ENCODE peak calls at places on chromosomes 11 and 22, in six cellular contexts. One of them, this sample, is unnamed.

GRCh38 chr11:111730871-111731591 is 35.2 kb downstream of the PPP2R1B start:
- DNase-seq in fibroblast of the conjunctiva: no peak
- DNase-seq in GM23248: peak
- DNase-seq in colonic mucosa: peak
- DNase-seq in naive thymus-derived CD8-positive, alpha-beta T cell: no peak
- DNase-seq in lung microvascular endothelial cell: no peak
- DNase-seq in this sample: no peak

GRCh38 chr22:30705710-30706651 is 11.3 kb downstream of the OSBP2 start:
- DNase-seq in naive thymus-derived CD8-positive, alpha-beta T cell: no peak
- DNase-seq in lung microvascular endothelial cell: no peak
- DNase-seq in fibroblast of the conjunctiva: peak
- DNase-seq in colonic mucosa: no peak
- DNase-seq in GM23248: peak
- DNase-seq in this sample: no peak

GRCh38 chr11:12280838-12281565 is 96.4 kb upstream of the PARVA start:
- DNase-seq in colonic mucosa: peak
- DNase-seq in fibroblast of the conjunctiva: no peak
- DNase-seq in naive thymus-derived CD8-positive, alpha-beta T cell: no peak
- DNase-seq in lung microvascular endothelial cell: no peak
- DNase-seq in GM23248: peak
- DNase-seq in this sample: no peak

GRCh38 chr11:44565746-44566558 is 489 bp downstream of the CD82 start:
- DNase-seq in fibroblast of the conjunctiva: no peak
- DNase-seq in GM23248: no peak
- DNase-seq in colonic mucosa: no peak
- DNase-seq in lung microvascular endothelial cell: no peak
- DNase-seq in naive thymus-derived CD8-positive, alpha-beta T cell: no peak
- DNase-seq in this sample: no peak

GRCh38 chr11:86551286-86551685 is 121.1 kb downstream of the ME3 start:
- DNase-seq in colonic mucosa: no peak
- DNase-seq in GM23248: peak
- DNase-seq in lung microvascular endothelial cell: peak
- DNase-seq in fibroblast of the conjunctiva: peak
- DNase-seq in naive thymus-derived CD8-positive, alpha-beta T cell: no peak
- DNase-seq in this sample: peak

GRCh38 chr11:62830904-62831519 is 839 bp downstream of the STX5 start:
- DNase-seq in lung microvascular endothelial cell: no peak
- DNase-seq in colonic mucosa: no peak
- DNase-seq in naive thymus-derived CD8-positive, alpha-beta T cell: no peak
- DNase-seq in fibroblast of the conjunctiva: no peak
- DNase-seq in GM23248: no peak
- DNase-seq in this sample: peak

GRCh38 chr11:68040121-68040956 is 1.5 kb downstream of the TCIRG1 start:
- DNase-seq in GM23248: peak
- DNase-seq in colonic mucosa: peak
- DNase-seq in lung microvascular endothelial cell: peak
- DNase-seq in fibroblast of the conjunctiva: no peak
- DNase-seq in naive thymus-derived CD8-positive, alpha-beta T cell: peak
- DNase-seq in this sample: peak

GRCh38 chr11:102306817-102307814 is 10.2 kb upstream of the BIRC3 start:
- DNase-seq in fibroblast of the conjunctiva: no peak
- DNase-seq in naive thymus-derived CD8-positive, alpha-beta T cell: peak
- DNase-seq in colonic mucosa: no peak
- DNase-seq in GM23248: no peak
- DNase-seq in lung microvascular endothelial cell: no peak
- DNase-seq in this sample: peak

GRCh38 chr22:46829140-46829891 is 66.9 kb downstream of the TBC1D22A start:
- DNase-seq in colonic mucosa: no peak
- DNase-seq in lung microvascular endothelial cell: peak
- DNase-seq in fibroblast of the conjunctiva: peak
- DNase-seq in naive thymus-derived CD8-positive, alpha-beta T cell: no peak
- DNase-seq in GM23248: peak
- DNase-seq in this sample: peak

GRCh38 chr11:122146475-122146874 is 30.5 kb upstream of the BLID start:
- DNase-seq in colonic mucosa: no peak
- DNase-seq in fibroblast of the conjunctiva: no peak
- DNase-seq in lung microvascular endothelial cell: peak
- DNase-seq in naive thymus-derived CD8-positive, alpha-beta T cell: no peak
- DNase-seq in GM23248: peak
- DNase-seq in this sample: no peak

GRCh38 chr11:25734592-25735211 is 597.2 kb upstream of the ANO3 start:
- DNase-seq in colonic mucosa: no peak
- DNase-seq in naive thymus-derived CD8-positive, alpha-beta T cell: no peak
- DNase-seq in fibroblast of the conjunctiva: peak
- DNase-seq in lung microvascular endothelial cell: no peak
- DNase-seq in GM23248: peak
- DNase-seq in this sample: peak

GRCh38 chr11:15911377-15912044 is 444.8 kb downstream of the SOX6 start:
- DNase-seq in colonic mucosa: no peak
- DNase-seq in fibroblast of the conjunctiva: no peak
- DNase-seq in GM23248: no peak
- DNase-seq in naive thymus-derived CD8-positive, alpha-beta T cell: no peak
- DNase-seq in lung microvascular endothelial cell: peak
- DNase-seq in this sample: peak

GRCh38 chr11:3913921-3914320 is 58.5 kb downstream of the STIM1 start:
- DNase-seq in colonic mucosa: no peak
- DNase-seq in fibroblast of the conjunctiva: no peak
- DNase-seq in GM23248: no peak
- DNase-seq in naive thymus-derived CD8-positive, alpha-beta T cell: no peak
- DNase-seq in lung microvascular endothelial cell: no peak
- DNase-seq in this sample: no peak

GRCh38 chr22:46537221-46537945 is at the start of gene CELSR1:
- DNase-seq in fibroblast of the conjunctiva: no peak
- DNase-seq in naive thymus-derived CD8-positive, alpha-beta T cell: no peak
- DNase-seq in lung microvascular endothelial cell: no peak
- DNase-seq in colonic mucosa: peak
- DNase-seq in GM23248: peak
- DNase-seq in this sample: peak

GRCh38 chr11:2120359-2121100 is 18.7 kb downstream of the IGF2 start:
- DNase-seq in colonic mucosa: no peak
- DNase-seq in lung microvascular endothelial cell: no peak
- DNase-seq in naive thymus-derived CD8-positive, alpha-beta T cell: no peak
- DNase-seq in GM23248: no peak
- DNase-seq in fibroblast of the conjunctiva: no peak
- DNase-seq in this sample: no peak

GRCh38 chr11:32233276-32233675 is 142.4 kb downstream of the RCN1 start:
- DNase-seq in fibroblast of the conjunctiva: no peak
- DNase-seq in GM23248: no peak
- DNase-seq in colonic mucosa: no peak
- DNase-seq in lung microvascular endothelial cell: no peak
- DNase-seq in naive thymus-derived CD8-positive, alpha-beta T cell: no peak
- DNase-seq in this sample: no peak

GRCh38 chr22:24726848-24727217 is 47.7 kb downstream of the PIWIL3 start:
- DNase-seq in lung microvascular endothelial cell: no peak
- DNase-seq in naive thymus-derived CD8-positive, alpha-beta T cell: no peak
- DNase-seq in colonic mucosa: no peak
- DNase-seq in fibroblast of the conjunctiva: no peak
- DNase-seq in GM23248: no peak
- DNase-seq in this sample: no peak

GRCh38 chr22:46090051-46090591 is 60.2 kb upstream of the PPARA start:
- DNase-seq in colonic mucosa: no peak
- DNase-seq in GM23248: peak
- DNase-seq in fibroblast of the conjunctiva: no peak
- DNase-seq in lung microvascular endothelial cell: peak
- DNase-seq in naive thymus-derived CD8-positive, alpha-beta T cell: no peak
- DNase-seq in this sample: no peak

GRCh38 chr11:45264839-45265515 is 21.2 kb downstream of the SYT13 start:
- DNase-seq in fibroblast of the conjunctiva: peak
- DNase-seq in colonic mucosa: no peak
- DNase-seq in GM23248: peak
- DNase-seq in lung microvascular endothelial cell: peak
- DNase-seq in naive thymus-derived CD8-positive, alpha-beta T cell: no peak
- DNase-seq in this sample: peak

GRCh38 chr22:38882480-38882879 is 10.5 kb upstream of the CBX6 start:
- DNase-seq in lung microvascular endothelial cell: no peak
- DNase-seq in colonic mucosa: no peak
- DNase-seq in GM23248: peak
- DNase-seq in naive thymus-derived CD8-positive, alpha-beta T cell: no peak
- DNase-seq in fibroblast of the conjunctiva: no peak
- DNase-seq in this sample: no peak

GRCh38 chr11:2142762-2143202 is 3.6 kb upstream of the IGF2 start:
- DNase-seq in colonic mucosa: no peak
- DNase-seq in GM23248: peak
- DNase-seq in lung microvascular endothelial cell: no peak
- DNase-seq in fibroblast of the conjunctiva: no peak
- DNase-seq in naive thymus-derived CD8-positive, alpha-beta T cell: no peak
- DNase-seq in this sample: no peak

GRCh38 chr11:11552688-11553087 is 69.1 kb downstream of the GALNT18 start:
- DNase-seq in lung microvascular endothelial cell: no peak
- DNase-seq in fibroblast of the conjunctiva: no peak
- DNase-seq in GM23248: no peak
- DNase-seq in colonic mucosa: no peak
- DNase-seq in naive thymus-derived CD8-positive, alpha-beta T cell: no peak
- DNase-seq in this sample: no peak

GRCh38 chr11:79670846-79671245 is 230.0 kb upstream of the TENM4 start:
- DNase-seq in lung microvascular endothelial cell: no peak
- DNase-seq in fibroblast of the conjunctiva: no peak
- DNase-seq in colonic mucosa: no peak
- DNase-seq in GM23248: no peak
- DNase-seq in naive thymus-derived CD8-positive, alpha-beta T cell: no peak
- DNase-seq in this sample: no peak

GRCh38 chr11:2549491-2549875 is 104.7 kb downstream of the KCNQ1 start:
- DNase-seq in fibroblast of the conjunctiva: no peak
- DNase-seq in naive thymus-derived CD8-positive, alpha-beta T cell: no peak
- DNase-seq in lung microvascular endothelial cell: no peak
- DNase-seq in colonic mucosa: no peak
- DNase-seq in GM23248: no peak
- DNase-seq in this sample: no peak

GRCh38 chr11:111454561-111455192 is 57.5 kb downstream of the BTG4 start:
- DNase-seq in lung microvascular endothelial cell: peak
- DNase-seq in colonic mucosa: peak
- DNase-seq in GM23248: peak
- DNase-seq in naive thymus-derived CD8-positive, alpha-beta T cell: peak
- DNase-seq in fibroblast of the conjunctiva: peak
- DNase-seq in this sample: peak

GRCh38 chr11:43981006-43981405 is 38.6 kb downstream of the C11orf96 start:
- DNase-seq in lung microvascular endothelial cell: no peak
- DNase-seq in fibroblast of the conjunctiva: no peak
- DNase-seq in GM23248: no peak
- DNase-seq in naive thymus-derived CD8-positive, alpha-beta T cell: no peak
- DNase-seq in colonic mucosa: no peak
- DNase-seq in this sample: no peak

GRCh38 chr22:20221421-20222340 is 46.4 kb downstream of the RTN4R start:
- DNase-seq in GM23248: no peak
- DNase-seq in colonic mucosa: no peak
- DNase-seq in naive thymus-derived CD8-positive, alpha-beta T cell: no peak
- DNase-seq in fibroblast of the conjunctiva: no peak
- DNase-seq in lung microvascular endothelial cell: no peak
- DNase-seq in this sample: no peak

GRCh38 chr11:67265633-67266423 is 445 bp upstream of the GRK2 start:
- DNase-seq in colonic mucosa: peak
- DNase-seq in lung microvascular endothelial cell: peak
- DNase-seq in GM23248: peak
- DNase-seq in naive thymus-derived CD8-positive, alpha-beta T cell: peak
- DNase-seq in fibroblast of the conjunctiva: no peak
- DNase-seq in this sample: peak

GRCh38 chr11:57663975-57664374 is 3.9 kb upstream of the ZDHHC5 start:
- DNase-seq in lung microvascular endothelial cell: no peak
- DNase-seq in fibroblast of the conjunctiva: no peak
- DNase-seq in naive thymus-derived CD8-positive, alpha-beta T cell: no peak
- DNase-seq in colonic mucosa: no peak
- DNase-seq in GM23248: no peak
- DNase-seq in this sample: no peak

GRCh38 chr11:35335226-35335625 is 84.1 kb downstream of the SLC1A2 start:
- DNase-seq in lung microvascular endothelial cell: no peak
- DNase-seq in GM23248: peak
- DNase-seq in naive thymus-derived CD8-positive, alpha-beta T cell: no peak
- DNase-seq in fibroblast of the conjunctiva: no peak
- DNase-seq in colonic mucosa: no peak
- DNase-seq in this sample: no peak

GRCh38 chr11:117045956-117046355 is 52.3 kb downstream of the SIK3 start:
- DNase-seq in fibroblast of the conjunctiva: peak
- DNase-seq in colonic mucosa: no peak
- DNase-seq in naive thymus-derived CD8-positive, alpha-beta T cell: no peak
- DNase-seq in lung microvascular endothelial cell: no peak
- DNase-seq in GM23248: peak
- DNase-seq in this sample: no peak

GRCh38 chr22:22156716-22157499 is 87.7 kb upstream of the VPREB1 start:
- DNase-seq in colonic mucosa: peak
- DNase-seq in fibroblast of the conjunctiva: peak
- DNase-seq in lung microvascular endothelial cell: peak
- DNase-seq in GM23248: peak
- DNase-seq in naive thymus-derived CD8-positive, alpha-beta T cell: peak
- DNase-seq in this sample: peak

GRCh38 chr22:29635734-29636357 is 32.4 kb downstream of the NF2 start:
- DNase-seq in GM23248: peak
- DNase-seq in naive thymus-derived CD8-positive, alpha-beta T cell: no peak
- DNase-seq in colonic mucosa: no peak
- DNase-seq in lung microvascular endothelial cell: peak
- DNase-seq in fibroblast of the conjunctiva: peak
- DNase-seq in this sample: peak

GRCh38 chr11:100706179-100706578 is 19.1 kb downstream of the ARHGAP42 start:
- DNase-seq in colonic mucosa: no peak
- DNase-seq in lung microvascular endothelial cell: peak
- DNase-seq in naive thymus-derived CD8-positive, alpha-beta T cell: no peak
- DNase-seq in GM23248: no peak
- DNase-seq in fibroblast of the conjunctiva: no peak
- DNase-seq in this sample: peak